ENCODE peak calls at places on chromosomes 2 and 18, in five cellular contexts. D, U, L, C and Y are unnamed samples. For H3K4me1, the result is how much of the 10 kb centered on the place peaks cover.

GRCh38 chr2:170500104-170500503 is 215.0 kb upstream of the SP5 start:
- DNase-seq in U (no peak), L (no peak), C (no peak), D (no peak), Y (no peak)

GRCh38 chr2:234840336-234840735 is 111.5 kb upstream of the SH3BP4 start:
- DNase-seq in C (no peak), L (no peak), U (peak), D (peak), Y (no peak)

GRCh38 chr18:11500153-11501122 is 109.0 kb upstream of the SLC35G4 start:
- DNase-seq in U (peak), L (no peak), C (peak), D (peak), Y (no peak)

GRCh38 chr2:110104025-110104771 is 11.4 kb downstream of the MALL start:
- DNase-seq in L (peak), U (no peak), D (peak), C (no peak), Y (peak)

GRCh38 chr18:55421612-55422381 is 166.2 kb downstream of the TCF4 start:
- DNase-seq in L (no peak), C (peak), U (no peak), D (peak), Y (no peak)

GRCh38 chr18:74742573-74742972 is 144.9 kb downstream of the ZNF407 start:
- DNase-seq in C (no peak), D (peak), U (no peak), L (no peak), Y (no peak)

GRCh38 chr2:18647731-18648130 is 58.4 kb upstream of the NT5C1B start:
- DNase-seq in C (no peak), D (no peak), U (no peak), L (no peak), Y (no peak)

GRCh38 chr2:75500633-75501032 is 60.1 kb downstream of the EVA1A start:
- DNase-seq in U (no peak), C (no peak), L (no peak), D (peak), Y (no peak)

GRCh38 chr2:153386481-153386891 is 92.1 kb downstream of the RPRM start:
- DNase-seq in U (no peak), L (no peak), D (peak), C (no peak), Y (no peak)

GRCh38 chr2:240140511-240140910 is at the start of gene OTOS:
- DNase-seq in U (no peak), D (no peak), L (peak), C (peak), Y (no peak)

GRCh38 chr18:28115149-28115550 is 61.8 kb downstream of the CDH2 start:
- DNase-seq in C (no peak), D (peak), U (no peak), L (no peak), Y (no peak)

GRCh38 chr18:10094154-10094553 is 180.3 kb downstream of the VAPA start:
- DNase-seq in L (no peak), D (peak), U (no peak), C (no peak), Y (no peak)

GRCh38 chr2:79723830-79724229 is 211.0 kb downstream of the CTNNA2 start:
- DNase-seq in C (no peak), U (peak), D (peak), L (no peak), Y (no peak)

GRCh38 chr2:241672243-241673188 is 14.1 kb downstream of the DTYMK start:
- DNase-seq in D (no peak), L (no peak), C (no peak), U (no peak), Y (no peak)

GRCh38 chr2:71863338-71863737 is 284.3 kb downstream of the CYP26B1 start:
- DNase-seq in U (no peak), D (no peak), L (no peak), C (no peak), Y (no peak)

GRCh38 chr18:36302676-36303075 is 5.2 kb downstream of the FHOD3 start:
- DNase-seq in D (peak), C (no peak), U (no peak), L (no peak), Y (no peak)

GRCh38 chr2:147996828-147997227 is 23.7 kb downstream of the ORC4 start:
- DNase-seq in L (no peak), U (no peak), C (no peak), D (no peak), Y (no peak)

GRCh38 chr18:23864620-23865019 is 149.9 kb upstream of the TTC39C start:
- DNase-seq in C (no peak), D (no peak), U (no peak), L (no peak), Y (no peak)

GRCh38 chr2:79670198-79670597 is 157.3 kb downstream of the CTNNA2 start:
- DNase-seq in U (no peak), D (no peak), C (no peak), L (peak), Y (no peak)

GRCh38 chr2:30886101-30886500 is 78.9 kb upstream of the CAPN13 start:
- DNase-seq in D (no peak), C (no peak), L (no peak), U (no peak), Y (no peak)

GRCh38 chr2:8119782-8120551 is 561.9 kb upstream of the ID2 start:
- DNase-seq in U (peak), L (no peak), D (peak), C (no peak), Y (no peak)

GRCh38 chr2:8116661-8117060 is 565.2 kb upstream of the ID2 start:
- DNase-seq in D (no peak), L (no peak), U (no peak), C (no peak), Y (no peak)

GRCh38 chr2:8121826-8122505 is 559.9 kb upstream of the ID2 start:
- DNase-seq in U (no peak), D (no peak), L (no peak), C (no peak), Y (no peak)

GRCh38 chr2:8120979-8121825 is 560.7 kb upstream of the ID2 start:
- DNase-seq in U (no peak), D (peak), L (no peak), C (no peak), Y (no peak)

DNA sequence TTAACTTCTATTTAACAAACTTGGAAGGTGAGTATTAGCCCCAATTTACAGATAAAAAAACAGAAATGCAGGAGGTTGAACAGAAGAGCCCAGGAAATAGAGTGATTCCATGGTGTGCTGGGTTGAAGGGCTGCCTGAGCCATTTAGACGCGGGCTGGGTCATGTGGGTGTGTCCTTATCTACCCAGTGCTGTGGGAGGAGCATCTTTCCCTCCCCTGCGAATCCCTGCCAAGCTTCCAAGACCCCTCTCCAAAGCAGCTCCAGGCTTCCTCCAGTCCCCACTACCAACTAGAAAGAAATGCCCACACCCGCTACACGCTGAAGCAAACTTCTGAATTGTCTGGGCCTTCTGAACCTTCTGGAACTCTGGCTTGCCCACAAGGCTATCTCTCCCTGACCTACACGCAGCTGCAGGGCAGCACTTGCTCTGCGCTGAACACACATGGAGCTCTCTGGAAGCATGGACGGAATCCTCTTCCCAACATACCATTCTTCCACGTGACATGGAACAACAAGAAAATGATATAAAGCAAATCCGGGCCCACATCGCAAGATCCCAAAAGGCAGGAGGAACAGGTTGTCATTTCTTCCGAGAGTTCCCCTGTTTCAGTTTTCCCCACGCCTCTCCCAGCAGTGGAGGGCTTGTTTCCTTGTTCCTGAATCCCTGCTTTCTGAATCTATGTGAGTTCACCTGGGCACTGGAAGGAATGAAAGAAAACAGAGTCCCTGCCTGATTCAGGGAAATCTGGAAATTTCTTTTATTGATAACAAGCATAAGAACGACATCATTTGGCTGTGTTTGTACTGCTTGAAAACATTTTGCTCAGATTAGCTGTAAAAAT is 562.7 kb upstream of the ID2 start:
- DNase-seq in L (no peak), U (no peak), D (no peak), C (no peak), Y (no peak)
- H3K4me1 ChIP-seq in L (under half), U (under half), D (under half), C (under half), Y (under half)

DNA sequence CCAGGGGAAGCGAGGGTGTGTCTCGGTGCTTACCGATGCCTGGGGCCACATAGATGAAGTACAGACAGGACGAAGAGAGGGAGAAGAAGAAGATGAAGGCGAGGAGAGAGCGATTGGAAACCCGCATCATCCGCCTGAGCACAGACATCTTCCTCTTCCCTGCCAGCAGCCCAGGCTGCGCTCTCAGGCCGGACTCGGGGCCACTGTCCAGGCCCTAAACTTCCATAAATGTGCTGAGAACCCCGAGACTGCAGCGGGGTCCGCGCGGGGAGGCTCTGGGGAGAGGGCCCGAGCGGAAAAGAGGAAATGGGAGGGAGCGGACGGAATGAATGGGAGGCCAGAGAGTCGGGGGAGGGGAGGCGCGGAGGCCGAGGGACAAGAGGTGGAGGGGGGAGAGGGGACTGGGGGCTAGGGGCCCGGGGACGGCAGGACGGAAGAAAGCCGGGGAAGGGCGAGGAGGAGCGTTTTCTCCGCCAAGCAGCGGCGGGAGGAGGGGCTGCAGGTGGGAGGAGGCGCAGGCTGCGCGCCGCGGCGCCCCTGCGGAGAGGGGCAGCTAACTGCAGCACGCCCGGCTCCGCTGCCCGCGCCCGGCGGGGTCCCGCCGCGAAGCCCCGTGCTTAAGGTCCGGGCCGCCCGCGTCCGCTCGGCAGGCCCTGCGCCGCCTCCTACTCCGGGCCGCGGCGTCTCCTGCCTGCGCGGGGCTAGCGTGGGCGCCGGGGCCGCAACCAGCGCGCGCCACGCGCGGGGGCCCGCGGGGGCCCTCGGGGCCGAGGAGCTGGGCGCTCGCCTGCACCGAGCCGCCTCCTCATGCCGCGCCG is at the start of gene B4GALT6:
- DNase-seq in L (peak), D (peak), U (peak), C (peak), Y (peak)
- H3K4me1 ChIP-seq in L (under half), D (under half), U (under half), C (under half), Y (under half)

GRCh38 chr2:145743016-145743415 is 1223.1 kb upstream of the ZEB2 start:
- DNase-seq in D (no peak), C (no peak), L (no peak), U (no peak), Y (no peak)
- H3K4me1 ChIP-seq in D (under half), C (under half), L (under half), U (under half), Y (under half)

DNA sequence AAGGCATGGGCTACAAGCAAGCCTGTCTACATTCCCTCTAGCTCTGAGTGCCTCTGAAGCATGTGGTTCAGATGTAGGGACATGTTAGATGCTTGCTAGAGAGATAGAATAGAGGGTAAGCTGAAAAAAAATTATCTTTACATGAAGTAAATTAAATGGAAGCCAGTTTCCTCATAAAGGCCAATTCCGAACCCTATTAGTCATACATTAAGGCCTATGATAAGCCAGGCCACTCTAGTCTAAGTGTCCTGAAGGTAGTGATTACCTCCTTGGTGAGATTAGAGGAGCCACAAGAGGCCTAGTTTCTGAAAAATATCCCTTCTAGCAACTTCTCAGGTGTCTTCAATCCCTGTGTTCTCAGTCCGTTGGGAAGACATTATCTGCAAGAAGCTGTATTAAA is 72.4 kb upstream of the NPAS2 start:
- DNase-seq in D (peak), C (no peak), L (no peak), U (no peak), Y (no peak)
- H3K4me1 ChIP-seq in D (under half), C (under half), L (under half), U (under half), Y (under half)

GRCh38 chr2:96754317-96754716 is 6.4 kb upstream of the CNNM4 start:
- DNase-seq in L (no peak), U (no peak), D (no peak), C (no peak), Y (no peak)
- H3K4me1 ChIP-seq in L (under half), U (under half), D (under half), C (under half), Y (under half)

DNA sequence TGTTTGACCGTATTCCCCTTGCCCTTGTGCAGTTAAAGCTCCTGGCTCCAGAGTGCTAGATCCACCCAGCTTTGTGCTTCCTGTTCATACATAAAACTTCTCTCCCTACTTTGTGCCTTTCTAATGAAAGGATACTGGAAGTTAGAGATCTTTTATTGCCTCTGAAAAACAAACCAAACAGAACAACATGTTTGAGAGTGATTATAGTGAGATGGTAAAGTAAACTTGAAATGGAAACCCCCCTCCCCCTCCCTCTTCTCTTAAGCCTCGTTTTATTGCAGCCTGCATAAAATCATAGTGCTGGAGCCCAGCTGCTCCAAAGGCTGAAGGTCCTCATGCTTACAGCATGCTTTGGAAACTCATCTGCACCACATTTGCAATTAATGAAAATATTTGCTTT is 125.1 kb downstream of the TANC1 start:
- DNase-seq in D (no peak), L (no peak), C (no peak), U (no peak), Y (no peak)
- H3K4me1 ChIP-seq in D (under half), L (half or more), C (under half), U (half or more), Y (half or more)

DNA sequence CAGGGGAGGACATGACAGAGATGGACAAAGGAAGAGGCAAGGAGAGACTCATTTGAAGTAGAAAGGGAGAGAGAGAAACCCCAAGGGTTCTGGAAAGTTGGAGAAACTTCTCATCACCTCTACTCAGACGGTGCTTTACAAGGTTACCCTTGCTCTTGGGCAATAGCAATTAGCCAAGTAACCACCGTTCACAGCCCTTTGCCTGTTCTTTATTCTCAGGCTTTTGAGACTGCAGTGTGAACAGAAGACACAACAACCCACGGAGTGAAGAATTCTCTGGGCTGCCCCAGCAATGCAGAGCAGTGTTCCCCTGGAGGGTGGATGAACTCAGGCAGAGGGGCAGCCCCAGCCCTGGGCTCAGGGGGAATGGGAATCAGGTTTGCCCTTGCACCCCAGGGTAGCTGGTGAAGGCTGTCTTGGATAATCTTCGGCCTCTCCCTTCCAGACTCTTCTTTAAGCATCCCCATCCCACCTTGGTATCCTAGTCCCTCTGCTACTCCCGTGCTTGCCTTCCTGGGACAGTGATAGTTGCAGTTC is 69.1 kb downstream of the MCFD2 start:
- DNase-seq in U (no peak), L (no peak), D (no peak), C (no peak), Y (no peak)
- H3K4me1 ChIP-seq in U (half or more), L (half or more), D (under half), C (half or more), Y (half or more)